ENCODE peak calls at places on chromosomes 6 and 20, in six cellular contexts. U is neuronal stem cell, Z is GM23338, J is transverse colon, T is lung, R is heart left ventricle. E is an unnamed sample. For H3K27me3 and H3K4me1, the result is how much of the 10 kb centered on the place peaks cover.

GRCh38 chr6:111119550-111120329 is 32.4 kb downstream of the SLC16A10 start:
- DNase-seq in U (no peak), Z (no peak), J (no peak), T (no peak), R (no peak), E (no peak)

GRCh38 chr6:21201673-21202430 is 391.7 kb upstream of the SOX4 start:
- DNase-seq in U (no peak), Z (no peak), J (no peak), T (no peak), R (no peak), E (no peak)

GRCh38 chr6:129206761-129207330 is 323.9 kb downstream of the LAMA2 start:
- DNase-seq in U (no peak), Z (no peak), J (no peak), T (no peak), R (no peak), E (no peak)

GRCh38 chr20:19770375-19770774 is 12.3 kb downstream of the RIN2 start:
- DNase-seq in U (no peak), Z (peak), J (no peak), T (no peak), R (no peak), E (no peak)

GRCh38 chr6:4581468-4582420 is 194.5 kb upstream of the CDYL start:
- DNase-seq in U (no peak), Z (no peak), J (no peak), T (no peak), R (no peak), E (no peak)

GRCh38 chr20:1666802-1667201 is 9.2 kb upstream of the SIRPG start:
- DNase-seq in U (no peak), Z (no peak), J (no peak), T (no peak), R (no peak), E (no peak)

GRCh38 chr20:18738055-18738454 is 75.5 kb upstream of the SCP2D1 start:
- DNase-seq in U (no peak), Z (no peak), J (no peak), T (no peak), R (no peak), E (no peak)

GRCh38 chr20:52923123-52923543 is 49.0 kb upstream of the TSHZ2 start:
- DNase-seq in U (peak), Z (peak), J (no peak), T (no peak), R (no peak), E (no peak)

GRCh38 chr6:72950114-72950860 is 275.0 kb downstream of the KHDC1L start:
- DNase-seq in U (no peak), Z (no peak), J (no peak), T (no peak), R (no peak), E (no peak)

GRCh38 chr6:44388135-44388487 is 605 bp downstream of the CDC5L start:
- DNase-seq in U (no peak), Z (peak), J (peak), T (no peak), R (peak), E (no peak)

GRCh38 chr6:225121-225721 is 67.1 kb upstream of the DUSP22 start:
- DNase-seq in U (no peak), Z (no peak), J (no peak), T (no peak), R (no peak), E (no peak)

GRCh38 chr20:2750343-2751251 is 49.8 kb downstream of the CPXM1 start:
- DNase-seq in U (no peak), Z (peak), J (peak), T (peak), R (no peak), E (no peak)

GRCh38 chr20:2402271-2402980 is 21.7 kb downstream of the TGM6 start:
- DNase-seq in U (no peak), Z (peak), J (no peak), T (no peak), R (no peak), E (no peak)

GRCh38 chr20:22383156-22383555 is 201.2 kb downstream of the FOXA2 start:
- DNase-seq in U (no peak), Z (no peak), J (no peak), T (no peak), R (no peak), E (no peak)

GRCh38 chr6:168165891-168166290 is 86.9 kb upstream of the FRMD1 start:
- DNase-seq in U (no peak), Z (no peak), J (no peak), T (peak), R (no peak), E (no peak)

GRCh38 chr20:13825465-13825864 is 40.6 kb downstream of the NDUFAF5 start:
- DNase-seq in U (no peak), Z (no peak), J (no peak), T (no peak), R (no peak), E (no peak)

GRCh38 chr6:21739838-21740237 is 146.3 kb downstream of the SOX4 start:
- DNase-seq in U (no peak), Z (peak), J (no peak), T (no peak), R (no peak), E (no peak)

GRCh38 chr6:151286192-151286591 is 46.4 kb downstream of the AKAP12 start:
- DNase-seq in U (no peak), Z (no peak), J (no peak), T (no peak), R (no peak), E (no peak)

DNA sequence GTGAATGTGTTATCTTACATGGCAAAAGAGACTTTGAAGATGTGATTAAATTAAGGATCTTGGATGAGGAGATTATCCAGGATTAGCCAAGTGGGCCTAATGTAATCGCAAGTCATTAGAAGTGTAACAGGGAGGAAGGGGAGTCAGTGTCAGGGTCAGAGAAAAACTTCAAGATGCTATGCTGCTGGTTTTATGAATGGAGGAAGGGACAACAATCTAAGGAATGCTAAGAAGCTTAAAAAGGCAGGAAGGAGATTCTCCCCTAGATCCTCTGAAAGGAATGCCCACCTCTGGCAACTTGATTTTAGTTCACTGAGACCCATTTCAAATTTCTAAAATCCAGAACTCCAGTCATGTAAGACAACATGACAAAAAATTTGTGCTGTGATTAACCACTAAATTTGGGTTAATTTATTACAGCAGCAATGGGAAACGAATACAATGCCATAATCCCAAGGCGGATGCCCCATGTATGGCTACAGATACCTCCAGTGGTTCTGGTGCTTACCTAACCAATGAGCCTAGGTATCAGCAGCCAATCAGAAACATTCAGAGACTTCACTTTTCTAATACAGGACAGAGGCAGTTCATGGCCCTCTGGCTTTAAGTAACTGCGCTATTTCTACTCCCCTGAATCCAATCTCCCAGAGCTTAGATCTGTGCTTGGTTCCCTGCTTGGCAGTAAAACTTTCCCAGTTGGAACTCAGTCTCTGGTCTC is 3.6 kb upstream of the TAAR8 start:
- DNase-seq in U (no peak), Z (peak), J (no peak), T (no peak), R (no peak), E (no peak)
- H3K4me3 ChIP-seq in U (no peak), Z (no peak), J (no peak), T (no peak), R (no peak), E (no peak)

GRCh38 chr20:44064501-44065400 is 122.2 kb downstream of the JPH2 start:
- DNase-seq in U (no peak), Z (no peak), J (no peak), T (no peak), R (no peak), E (no peak)
- H3K27me3 ChIP-seq in U (under half), Z (under half), J (under half), T (under half), R (under half), E (under half)

GRCh38 chr20:50308166-50308512 is 117.5 kb downstream of the CEBPB start:
- DNase-seq in U (no peak), Z (no peak), J (no peak), T (no peak), R (no peak), E (no peak)
- H3K4me1 ChIP-seq in U (under half), Z (under half), J (half or more), T (under half), R (half or more), E (under half)

GRCh38 chr20:31811796-31812728 is 7.1 kb upstream of the MYLK2 start:
- DNase-seq in U (no peak), Z (no peak), J (no peak), T (no peak), R (no peak), E (no peak)
- H3K4me3 ChIP-seq in U (no peak), Z (no peak), J (no peak), T (no peak), R (no peak), E (no peak)

DNA sequence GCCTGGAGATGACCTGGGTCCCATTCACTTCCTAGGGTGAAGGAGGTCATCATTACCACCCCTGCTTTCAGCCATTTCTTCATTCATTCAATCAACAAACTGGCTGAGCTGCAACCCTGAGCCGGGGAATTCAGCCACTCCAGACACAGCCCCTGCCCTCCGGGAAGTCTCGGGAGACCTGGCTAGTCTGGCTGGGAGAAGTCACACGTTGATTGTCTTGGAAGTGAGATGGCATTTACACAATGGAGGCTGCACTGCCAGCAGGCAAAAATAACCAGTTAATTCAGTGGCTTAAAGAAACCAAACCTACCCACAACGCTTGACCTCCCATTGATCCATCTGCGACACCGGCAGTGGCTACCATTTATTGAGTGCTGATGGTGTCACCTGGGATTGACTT is 2.0 kb upstream of the PMEPA1 start:
- DNase-seq in U (no peak), Z (no peak), J (no peak), T (no peak), R (no peak), E (no peak)
- H3K27me3 ChIP-seq in U (half or more), Z (under half), J (under half), T (under half), R (under half), E (under half)

GRCh38 chr6:11213305-11214106 is 19.0 kb downstream of the NEDD9 start:
- DNase-seq in U (no peak), Z (no peak), J (no peak), T (no peak), R (no peak), E (no peak)
- H3K4me1 ChIP-seq in U (under half), Z (under half), J (half or more), T (half or more), R (half or more), E (under half)

DNA sequence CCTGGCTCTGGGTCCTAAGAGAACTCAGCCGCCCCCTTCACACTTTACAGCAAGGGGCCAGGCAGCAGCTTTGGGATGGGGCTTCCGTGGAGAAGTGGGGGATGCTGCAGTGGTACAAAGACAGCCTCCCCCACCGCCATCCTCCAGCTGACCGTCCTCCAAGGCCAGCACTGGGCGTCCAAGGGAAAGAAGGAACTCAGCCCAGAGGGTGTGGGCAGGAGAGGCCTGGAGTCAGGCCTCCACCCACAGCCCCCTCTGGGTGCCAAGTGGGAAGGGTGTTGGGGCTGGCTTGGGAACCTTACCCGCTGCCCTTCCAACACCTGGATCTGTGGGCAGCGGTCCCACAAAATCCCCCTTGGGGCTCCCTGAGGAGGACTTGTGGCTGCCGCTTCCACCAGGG is 13.1 kb downstream of the STMN3 start:
- DNase-seq in U (no peak), Z (no peak), J (no peak), T (no peak), R (peak), E (no peak)
- H3K4me3 ChIP-seq in U (no peak), Z (no peak), J (no peak), T (no peak), R (peak), E (peak)

GRCh38 chr20:38387953-38388352 is 41.7 kb downstream of the LBP start:
- DNase-seq in U (no peak), Z (peak), J (no peak), T (no peak), R (no peak), E (no peak)
- H3K27me3 ChIP-seq in U (under half), Z (under half), J (under half), T (under half), R (under half), E (under half)

GRCh38 chr6:82917346-82918064 is 148.1 kb downstream of the UBE3D start:
- DNase-seq in U (no peak), Z (peak), J (no peak), T (no peak), R (no peak), E (no peak)
- H3K4me1 ChIP-seq in U (under half), Z (under half), J (under half), T (under half), R (under half), E (under half)

GRCh38 chr6:148272597-148272996 is 70.0 kb upstream of the SASH1 start:
- DNase-seq in U (no peak), Z (no peak), J (no peak), T (no peak), R (no peak), E (no peak)
- H3K4me3 ChIP-seq in U (no peak), Z (no peak), J (no peak), T (no peak), R (peak), E (no peak)

E was measured in CD8-positive, alpha-beta memory T cell.